ENCODE peak calls at places on chromosome 3, in four cellular contexts. H is endothelial cell of umbilical vein, M is HepG2, R is A549. T is an unnamed sample.

GRCh38 chr3:187015903-187016638 is 85.7 kb downstream of the ST6GAL1 start:
- DNase-seq in H (peak; percentile 61), M (no peak), R (no peak), T (no peak)

GRCh38 chr3:136078421-136079364 is 113.2 kb downstream of the PPP2R3A start:
- DNase-seq in H (peak; percentile 62), M (peak; percentile 4), R (peak; percentile 22), T (peak; percentile 46)

GRCh38 chr3:167733961-167734497 is 663 bp downstream of the PDCD10 start:
- DNase-seq in H (no peak), M (peak; percentile 18), R (peak; percentile 23), T (no peak)

GRCh38 chr3:31240894-31241293 is 291.8 kb upstream of the STT3B start:
- DNase-seq in H (no peak), M (no peak), R (no peak), T (no peak)

GRCh38 chr3:128824132-128824850 is 55.1 kb upstream of the ACAD9 start:
- DNase-seq in H (no peak), M (no peak), R (no peak), T (no peak)

GRCh38 chr3:171121801-171122200 is 95.3 kb upstream of the SLC2A2 start:
- DNase-seq in H (peak; percentile 17), M (no peak), R (no peak), T (no peak)

GRCh38 chr3:129352650-129353588 is 74.2 kb downstream of the HMCES start:
- DNase-seq in H (peak; percentile 60), M (no peak), R (no peak), T (no peak)

GRCh38 chr3:60094392-60094947 is 1044.6 kb upstream of the CFAP20DC start:
- DNase-seq in H (no peak), M (no peak), R (no peak), T (no peak)

GRCh38 chr3:65575376-65575840 is 463.3 kb downstream of the MAGI1 start:
- DNase-seq in H (peak; percentile 12), M (peak; percentile 38), R (peak; percentile 40), T (no peak)

GRCh38 chr3:190883973-190884832 is 21.7 kb upstream of the GMNC start:
- DNase-seq in H (peak; percentile 64), M (peak; percentile 53), R (peak; percentile 54), T (peak; percentile 59)

GRCh38 chr3:30638685-30639412 is 32.4 kb downstream of the TGFBR2 start:
- DNase-seq in H (no peak), M (no peak), R (no peak), T (no peak)

GRCh38 chr3:102165367-102165766 is 269.4 kb upstream of the ZPLD1 start:
- DNase-seq in H (no peak), M (no peak), R (no peak), T (no peak)

GRCh38 chr3:66582721-66583141 is 81.9 kb upstream of the LRIG1 start:
- DNase-seq in H (no peak), M (no peak), R (no peak), T (peak; percentile 56)

GRCh38 chr3:47404955-47405790 is 24.4 kb downstream of the PTPN23 start:
- DNase-seq in H (no peak), M (no peak), R (no peak), T (no peak)

GRCh38 chr3:75978686-75979085 is 193.3 kb upstream of the ZNF717 start:
- DNase-seq in H (no peak), M (no peak), R (no peak), T (no peak)

GRCh38 chr3:100006570-100007271 is 107.6 kb downstream of the FILIP1L start:
- DNase-seq in H (peak; percentile 72), M (peak; percentile 13), R (peak; percentile 7), T (no peak)
- TF ChIP-seq CTCF in H (no peak), M (no peak), R (no peak), T (no peak)

DNA sequence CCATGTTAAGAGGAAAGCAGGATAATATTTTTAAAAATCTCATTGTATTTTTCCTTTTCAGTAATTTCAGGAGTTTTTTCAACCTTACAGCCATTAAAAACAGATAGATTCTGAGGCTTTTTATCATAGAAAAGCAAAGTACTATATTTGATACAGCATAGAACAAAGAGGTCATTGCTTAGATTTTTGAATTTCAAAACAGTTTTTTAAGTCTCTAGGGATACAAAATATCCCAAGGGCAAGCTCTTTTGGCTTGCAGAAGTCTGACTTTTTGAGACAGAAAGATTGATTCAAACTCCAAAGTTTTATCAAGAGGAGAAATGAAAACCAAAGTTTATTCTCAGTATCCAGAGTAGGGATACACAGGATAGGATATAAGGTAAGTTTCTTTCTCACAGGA is 49.3 kb upstream of the LEKR1 start:
- DNase-seq in H (no peak), M (no peak), R (no peak), T (no peak)
- TF ChIP-seq MYC in H (no peak), M (no peak), R (no peak), T (no peak)

DNA sequence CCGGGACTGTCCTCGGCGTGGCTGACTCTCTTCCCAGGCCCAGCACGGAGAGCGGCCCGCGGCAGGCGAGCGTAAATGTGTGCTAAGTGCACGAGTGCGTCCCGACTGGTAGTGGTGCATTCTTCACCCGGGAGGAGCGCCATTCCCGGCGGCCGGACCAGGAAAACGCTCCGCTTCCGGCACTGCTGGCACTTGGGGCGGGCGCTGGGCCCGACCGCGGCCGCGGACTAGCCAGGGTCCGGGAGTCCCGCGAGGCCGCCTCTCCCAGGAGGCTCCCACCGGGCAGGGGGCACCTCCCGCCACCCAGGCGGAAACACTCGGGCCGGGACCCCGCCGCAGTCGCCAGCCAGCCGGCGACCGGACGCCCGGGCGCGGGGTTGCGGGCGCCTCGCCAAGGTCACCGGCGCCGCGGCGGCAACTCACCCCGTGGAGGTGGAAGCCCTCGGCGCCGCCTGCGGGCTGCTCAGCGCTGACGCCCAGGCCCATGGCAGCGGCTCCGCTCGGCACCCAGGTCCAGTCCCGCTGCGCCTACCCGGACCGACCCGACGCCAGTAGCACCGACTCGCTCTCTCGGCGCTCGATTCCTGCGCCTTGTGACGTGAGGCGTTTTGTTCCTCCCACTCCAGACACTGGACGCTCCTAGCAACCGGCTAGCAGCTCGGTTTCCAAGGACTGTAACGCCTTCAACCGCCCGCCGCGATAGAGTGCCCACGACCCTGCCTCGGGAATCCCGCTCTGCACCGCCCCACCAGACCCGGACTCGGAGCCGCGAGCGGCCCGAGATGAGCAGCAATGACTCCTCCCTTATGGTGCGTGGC is at the start of the genes GORASP1 and TTC21A:
- DNase-seq in H (peak; percentile 86), M (peak; percentile 76), R (peak; percentile 82), T (peak; percentile 81)
- TF ChIP-seq POLR2A in H (peak; percentile 67), M (peak; percentile 72), R (peak; percentile 79), T (peak; percentile 51)

GRCh38 chr3:72345237-72345878 is 502.9 kb downstream of the SHQ1 start:
- DNase-seq in H (no peak), M (no peak), R (no peak), T (peak; percentile 29)

GRCh38 chr3:72346526-72346926 is 501.7 kb downstream of the SHQ1 start:
- DNase-seq in H (peak; percentile 21), M (no peak), R (no peak), T (peak; percentile 84)

GRCh38 chr3:72345980-72346379 is 502.3 kb downstream of the SHQ1 start:
- DNase-seq in H (no peak), M (no peak), R (no peak), T (no peak)

GRCh38 chr3:72348357-72348756 is 499.9 kb downstream of the SHQ1 start:
- DNase-seq in H (no peak), M (no peak), R (no peak), T (no peak)

GRCh38 chr3:72347819-72348319 is 500.4 kb downstream of the SHQ1 start:
- DNase-seq in H (peak; percentile 92), M (no peak), R (no peak), T (peak; percentile 89)
- TF ChIP-seq CTCF in H (peak; percentile 26), M (no peak), R (no peak), T (no peak)

DNA sequence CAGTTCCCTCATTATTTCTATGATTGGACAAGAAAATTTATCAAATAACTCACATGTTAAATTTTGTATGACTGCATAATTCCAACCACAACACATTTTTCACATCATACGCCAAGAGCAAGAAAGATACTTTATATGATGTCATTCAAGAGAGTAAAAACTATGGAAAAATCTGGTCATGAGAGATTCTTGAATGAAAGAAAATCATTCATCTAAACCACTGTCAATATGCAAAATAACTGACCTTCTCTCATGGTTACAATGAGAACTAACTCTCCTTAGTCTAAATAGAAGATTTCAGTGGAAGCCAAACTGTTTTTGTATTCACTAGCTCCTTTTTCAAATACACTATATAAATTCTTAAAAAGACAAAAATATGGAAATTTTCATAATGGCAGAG is 124.6 kb downstream of the CBLB start:
- DNase-seq in H (no peak), M (no peak), R (no peak), T (no peak)
- TF ChIP-seq MYC in H (no peak), M (no peak), R (no peak), T (no peak)

GRCh38 chr3:164040991-164041390 is 1037.3 kb downstream of the SI start:
- DNase-seq in H (no peak), M (no peak), R (no peak), T (no peak)
- TF ChIP-seq POLR2A in H (no peak), M (no peak), R (no peak), T (no peak)

DNA sequence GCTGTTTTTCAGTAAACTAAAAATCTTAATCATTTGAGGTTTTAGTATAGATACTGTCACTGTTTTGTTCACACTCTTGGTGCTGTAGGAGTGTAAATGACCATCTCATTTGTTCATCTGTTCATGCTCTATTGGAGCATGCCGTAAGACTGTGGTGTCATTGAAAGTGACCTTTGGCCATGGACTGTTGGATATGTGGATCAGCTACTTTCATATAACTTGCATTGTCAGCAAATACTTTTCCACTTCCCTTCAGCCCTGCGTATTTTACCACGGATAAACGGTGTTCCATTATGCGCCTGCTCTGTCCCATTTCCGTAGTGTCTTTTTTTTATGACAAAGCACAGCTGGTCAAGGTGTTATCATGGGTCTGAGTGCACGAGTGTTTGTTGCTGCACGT is 32.6 kb upstream of the SENP5 start:
- DNase-seq in H (no peak), M (peak; percentile 22), R (no peak), T (no peak)
- TF ChIP-seq CTCF in H (no peak), M (no peak), R (no peak), T (no peak)

DNA sequence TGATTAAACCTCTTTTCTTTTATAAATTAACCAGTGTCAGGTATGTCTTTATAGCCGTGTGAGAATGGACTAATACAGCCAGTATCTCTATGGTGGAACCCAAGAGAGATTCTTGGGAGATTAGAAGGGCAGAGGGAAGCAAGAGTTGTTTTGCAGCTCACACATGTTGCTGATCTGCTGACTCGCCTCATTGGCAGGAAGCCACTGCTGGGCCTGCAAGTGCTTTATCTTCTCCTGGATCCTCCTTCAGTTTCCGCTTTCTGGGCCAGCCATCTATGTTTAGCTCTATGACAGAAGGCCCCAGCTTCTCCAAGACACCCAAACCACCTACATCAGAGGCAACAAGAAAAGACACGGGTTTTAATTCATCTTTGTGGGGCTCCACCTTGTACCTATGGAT is 23.4 kb upstream of the GALNT15 start:
- DNase-seq in H (peak; percentile 36), M (no peak), R (peak; percentile 19), T (no peak)
- TF ChIP-seq MYC in H (no peak), M (no peak), R (no peak), T (no peak)

DNA sequence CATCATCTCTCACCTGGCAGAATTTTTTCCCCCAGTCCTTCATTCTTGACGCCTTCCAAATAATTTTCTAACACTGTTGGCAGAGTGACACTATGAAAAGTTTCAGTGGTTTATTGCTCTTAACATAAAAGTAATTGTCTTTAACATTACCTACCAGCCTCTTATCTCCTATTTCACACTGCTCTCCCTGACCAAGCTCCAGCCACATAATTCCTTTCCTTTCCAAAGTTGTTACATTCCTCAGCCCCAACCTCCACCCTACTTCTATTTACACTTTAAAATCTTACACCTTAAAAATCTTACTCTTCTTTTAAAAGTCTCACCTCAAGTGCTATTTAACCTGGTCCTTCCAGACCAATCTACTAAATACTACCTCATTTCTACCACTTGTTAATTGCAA is 2.8 kb downstream of the DPPA4 start:
- DNase-seq in H (no peak), M (no peak), R (no peak), T (no peak)
- TF ChIP-seq POLR2A in H (no peak), M (no peak), R (no peak), T (no peak)

T was measured in NB4.